ENCODE peak calls at places on chromosomes 16 and 17, in six cellular contexts. Z, U, C, G, Q and Y are unnamed samples.
A peak's percentile ranks its signal among the peaks of the same experiment; 100 is the strongest.

GRCh38 chr17:82019208-82019727 is 3.4 kb downstream of the CENPX start:
- DNase-seq in Z (no peak), U (no peak), C (no peak), G (no peak), Q (no peak), Y (no peak)

GRCh38 chr17:44901323-44901965 is 2.2 kb upstream of the EFTUD2 start:
- DNase-seq in Z (no peak), U (no peak), C (no peak), G (peak; percentile 79), Q (no peak), Y (peak; percentile 86)

GRCh38 chr17:79627766-79628690 is 17.2 kb upstream of the RBFOX3 start:
- DNase-seq in Z (no peak), U (no peak), C (peak; percentile 24), G (no peak), Q (no peak), Y (no peak)

GRCh38 chr17:10117581-10118001 is 80.8 kb downstream of the GAS7 start:
- DNase-seq in Z (no peak), U (no peak), C (no peak), G (peak; percentile 26), Q (peak; percentile 63), Y (no peak)

GRCh38 chr17:66655861-66656260 is 179.1 kb upstream of the CACNG5 start:
- DNase-seq in Z (no peak), U (no peak), C (no peak), G (peak; percentile 80), Q (no peak), Y (peak; percentile 32)

GRCh38 chr17:6498356-6498755 is 54.1 kb downstream of the PIMREG start:
- DNase-seq in Z (no peak), U (no peak), C (no peak), G (no peak), Q (no peak), Y (no peak)

GRCh38 chr17:81488276-81488860 is 24.2 kb downstream of the ACTG1 start:
- DNase-seq in Z (no peak), U (no peak), C (no peak), G (no peak), Q (no peak), Y (no peak)

GRCh38 chr17:44144966-44145739 is 3.4 kb downstream of the HROB start:
- DNase-seq in Z (no peak), U (no peak), C (no peak), G (peak; percentile 71), Q (no peak), Y (peak; percentile 36)

GRCh38 chr17:65539867-65540266 is 21.6 kb downstream of the AXIN2 start:
- DNase-seq in Z (no peak), U (no peak), C (no peak), G (no peak), Q (no peak), Y (no peak)

GRCh38 chr16:69260506-69260905 is 50.6 kb upstream of the VPS4A start:
- DNase-seq in Z (no peak), U (no peak), C (no peak), G (no peak), Q (no peak), Y (no peak)

GRCh38 chr16:69233124-69233523 is 46.2 kb downstream of the SNTB2 start:
- DNase-seq in Z (no peak), U (no peak), C (no peak), G (no peak), Q (no peak), Y (no peak)

GRCh38 chr16:72551649-72552048 is 379.7 kb upstream of the PMFBP1 start:
- DNase-seq in Z (no peak), U (no peak), C (no peak), G (no peak), Q (no peak), Y (no peak)

GRCh38 chr16:752008-752315 is 8.6 kb upstream of the MSLN start:
- DNase-seq in Z (no peak), U (no peak), C (no peak), G (no peak), Q (no peak), Y (no peak)

GRCh38 chr16:87487361-87487924 is 5.4 kb downstream of the ZCCHC14 start:
- DNase-seq in Z (peak; percentile 26), U (peak; percentile 15), C (peak; percentile 73), G (no peak), Q (peak; percentile 80), Y (no peak)

GRCh38 chr16:87930456-87930855 is 5.9 kb downstream of the CA5A start:
- DNase-seq in Z (no peak), U (no peak), C (peak; percentile 48), G (no peak), Q (peak; percentile 26), Y (peak; percentile 16)

GRCh38 chr17:44628234-44629188 is 27.8 kb upstream of the MEIOC start:
- DNase-seq in Z (peak; percentile 88), U (peak; percentile 61), C (peak; percentile 95), G (no peak), Q (no peak), Y (peak; percentile 34)

GRCh38 chr17:1294157-1294717 is 14.8 kb downstream of the TRARG1 start:
- DNase-seq in Z (no peak), U (no peak), C (no peak), G (no peak), Q (no peak), Y (no peak)

GRCh38 chr16:81204794-81205680 is 33.5 kb upstream of the BCO1 start:
- DNase-seq in Z (peak; percentile 49), U (no peak), C (no peak), G (peak; percentile 64), Q (peak; percentile 50), Y (peak; percentile 68)

GRCh38 chr17:17740627-17741237 is 59.5 kb downstream of the RAI1 start:
- DNase-seq in Z (no peak), U (no peak), C (peak; percentile 71), G (no peak), Q (no peak), Y (no peak)

GRCh38 chr17:77451894-77452852 is 311.4 kb downstream of the SEC14L1 start:
- DNase-seq in Z (no peak), U (no peak), C (peak; percentile 76), G (peak; percentile 72), Q (peak; percentile 91), Y (peak; percentile 90)

GRCh38 chr17:60729854-60730253 is 52.2 kb downstream of the BCAS3 start:
- DNase-seq in Z (no peak), U (no peak), C (no peak), G (peak; percentile 4), Q (peak; percentile 21), Y (no peak)

GRCh38 chr17:42403150-42403549 is 14.9 kb upstream of the STAT3 start:
- DNase-seq in Z (no peak), U (no peak), C (peak; percentile 78), G (no peak), Q (no peak), Y (no peak)

GRCh38 chr17:42399948-42400843 is 12.0 kb upstream of the STAT3 start:
- DNase-seq in Z (no peak), U (no peak), C (peak; percentile 49), G (no peak), Q (no peak), Y (no peak)

GRCh38 chr17:42404326-42405055 is 16.2 kb upstream of the STAT3 start:
- DNase-seq in Z (no peak), U (no peak), C (no peak), G (no peak), Q (no peak), Y (no peak)

GRCh38 chr17:42405076-42405475 is 16.8 kb upstream of the STAT3 start:
- DNase-seq in Z (no peak), U (no peak), C (no peak), G (no peak), Q (no peak), Y (no peak)

GRCh38 chr17:42402121-42402516 is 13.9 kb upstream of the STAT3 start:
- DNase-seq in Z (no peak), U (no peak), C (no peak), G (peak; percentile 57), Q (no peak), Y (peak; percentile 38)
- H3K4me2 ChIP-seq in Z (no peak overlapping the region), U (peak overlapping the region; percentile 43), C (no peak overlapping the region), G (no peak overlapping the region), Q (no peak overlapping the region), Y (no peak overlapping the region)

GRCh38 chr16:83888672-83889044 is 10.3 kb upstream of the MLYCD start:
- DNase-seq in Z (no peak), U (no peak), C (no peak), G (no peak), Q (no peak), Y (no peak)

GRCh38 chr16:83887088-83887487 is 11.8 kb upstream of the MLYCD start:
- DNase-seq in Z (no peak), U (no peak), C (no peak), G (no peak), Q (no peak), Y (no peak)

GRCh38 chr16:83887564-83887963 is 11.4 kb upstream of the MLYCD start:
- DNase-seq in Z (no peak), U (no peak), C (no peak), G (no peak), Q (no peak), Y (no peak)

GRCh38 chr16:83891742-83892141 is 7.2 kb upstream of the MLYCD start:
- DNase-seq in Z (no peak), U (no peak), C (no peak), G (no peak), Q (no peak), Y (no peak)

DNA sequence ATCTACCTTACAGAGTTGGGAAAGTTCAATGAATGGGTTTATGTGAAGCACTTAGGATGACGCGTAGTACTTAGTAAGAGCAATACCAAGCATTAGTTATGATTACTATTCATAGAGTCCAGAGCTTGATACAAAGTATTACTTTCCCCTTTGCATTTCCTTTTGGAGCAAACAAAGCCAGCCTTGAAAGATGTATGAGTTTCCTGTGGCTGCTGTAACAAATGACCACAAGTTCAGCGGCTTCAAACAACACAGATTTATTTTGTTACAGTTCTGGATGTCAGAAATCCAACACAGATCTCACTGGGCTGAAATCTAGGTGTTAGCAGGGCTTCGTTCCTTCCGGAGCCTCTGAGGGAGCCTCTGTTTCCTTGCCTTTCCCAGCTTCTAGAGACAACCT is 8.6 kb upstream of the MLYCD start:
- DNase-seq in Z (no peak), U (no peak), C (no peak), G (no peak), Q (no peak), Y (no peak)
- H2AK5ac ChIP-seq in Z (no peak overlapping the region), U (no peak overlapping the region), C (no peak overlapping the region), G (no peak overlapping the region), Q (no peak overlapping the region), Y (no peak overlapping the region)

GRCh38 chr17:40150215-40150614 is 9.9 kb downstream of the CASC3 start:
- DNase-seq in Z (no peak), U (no peak), C (no peak), G (no peak), Q (no peak), Y (no peak)

GRCh38 chr17:40157972-40158371 is 17.6 kb downstream of the CASC3 start:
- DNase-seq in Z (no peak), U (no peak), C (no peak), G (no peak), Q (no peak), Y (no peak)

GRCh38 chr17:40158438-40158837 is 18.1 kb downstream of the CASC3 start:
- DNase-seq in Z (no peak), U (no peak), C (no peak), G (no peak), Q (no peak), Y (no peak)

GRCh38 chr17:40151414-40151955 is 11.1 kb downstream of the CASC3 start:
- DNase-seq in Z (no peak), U (no peak), C (no peak), G (no peak), Q (no peak), Y (no peak)

GRCh38 chr17:40153603-40154238 is 13.4 kb downstream of the CASC3 start:
- DNase-seq in Z (no peak), U (no peak), C (no peak), G (no peak), Q (no peak), Y (no peak)
- H2AFZ ChIP-seq in Z (no peak overlapping the region), U (no peak overlapping the region), C (no peak overlapping the region), G (no peak overlapping the region), Q (no peak overlapping the region), Y (no peak overlapping the region)

GRCh38 chr17:56902350-56902749 is 11.5 kb downstream of the TRIM25 start:
- DNase-seq in Z (no peak), U (no peak), C (no peak), G (peak; percentile 34), Q (no peak), Y (no peak)
- H3K4me2 ChIP-seq in Z (no peak overlapping the region), U (no peak overlapping the region), C (no peak overlapping the region), G (no peak overlapping the region), Q (no peak overlapping the region), Y (no peak overlapping the region)